ENCODE peak calls at places on chromosomes 13 and 19, in six cellular contexts. One of them, this sample, is unnamed.
A peak's percentile ranks its signal among the peaks of the same experiment; 100 is the strongest.

GRCh38 chr13:51643114-51643881 is 59.0 kb downstream of the WDFY2 start:
- DNase-seq in mammary epithelial cell: peak; percentile 86
- DNase-seq in PC-9: peak; percentile 70
- DNase-seq in astrocyte: peak; percentile 93
- DNase-seq in HCT116: no peak
- DNase-seq in PC-3: peak; percentile 83
- DNase-seq in this sample: no peak

GRCh38 chr19:7418575-7418974 is 69.8 kb downstream of the ARHGEF18 start:
- DNase-seq in HCT116: no peak
- DNase-seq in PC-3: no peak
- DNase-seq in mammary epithelial cell: no peak
- DNase-seq in astrocyte: no peak
- DNase-seq in PC-9: no peak
- DNase-seq in this sample: no peak

GRCh38 chr13:113448545-113448884 is 4.8 kb downstream of the ADPRHL1 start:
- DNase-seq in PC-3: peak; percentile 23
- DNase-seq in mammary epithelial cell: no peak
- DNase-seq in astrocyte: no peak
- DNase-seq in PC-9: peak; percentile 63
- DNase-seq in HCT116: peak; percentile 22
- DNase-seq in this sample: no peak

GRCh38 chr13:78958019-78958418 is 299.1 kb upstream of the OBI1 start:
- DNase-seq in PC-9: no peak
- DNase-seq in mammary epithelial cell: no peak
- DNase-seq in PC-3: no peak
- DNase-seq in astrocyte: no peak
- DNase-seq in HCT116: no peak
- DNase-seq in this sample: no peak

GRCh38 chr19:7751157-7751783 is 3.9 kb upstream of the CD209 start:
- DNase-seq in PC-3: peak; percentile 17
- DNase-seq in astrocyte: no peak
- DNase-seq in PC-9: peak; percentile 35
- DNase-seq in HCT116: no peak
- DNase-seq in mammary epithelial cell: peak; percentile 57
- DNase-seq in this sample: no peak

GRCh38 chr13:102839462-102839861 is 6.4 kb upstream of the ERCC5 start:
- DNase-seq in PC-3: no peak
- DNase-seq in mammary epithelial cell: no peak
- DNase-seq in PC-9: no peak
- DNase-seq in astrocyte: peak; percentile 8
- DNase-seq in HCT116: no peak
- DNase-seq in this sample: no peak

GRCh38 chr19:29526730-29527499 is 1.1 kb downstream of the VSTM2B start:
- DNase-seq in HCT116: no peak
- DNase-seq in PC-9: no peak
- DNase-seq in astrocyte: no peak
- DNase-seq in mammary epithelial cell: peak; percentile 5
- DNase-seq in PC-3: no peak
- DNase-seq in this sample: no peak

GRCh38 chr19:14177496-14178074 is 28.4 kb downstream of the ADGRL1 start:
- DNase-seq in HCT116: no peak
- DNase-seq in astrocyte: no peak
- DNase-seq in PC-9: no peak
- DNase-seq in mammary epithelial cell: no peak
- DNase-seq in PC-3: no peak
- DNase-seq in this sample: no peak

GRCh38 chr13:62320129-62320724 is 904.6 kb upstream of the PCDH20 start:
- DNase-seq in PC-9: no peak
- DNase-seq in mammary epithelial cell: peak; percentile 0
- DNase-seq in HCT116: peak; percentile 46
- DNase-seq in PC-3: peak; percentile 49
- DNase-seq in astrocyte: peak; percentile 33
- DNase-seq in this sample: no peak

GRCh38 chr13:94703721-94704314 is 8.5 kb downstream of the SOX21 start:
- DNase-seq in HCT116: no peak
- DNase-seq in PC-9: no peak
- DNase-seq in astrocyte: no peak
- DNase-seq in PC-3: no peak
- DNase-seq in mammary epithelial cell: no peak
- DNase-seq in this sample: peak; percentile 57
- TF ChIP-seq EZH2 in HCT116: no peak
- TF ChIP-seq EZH2 in PC-9: no peak
- TF ChIP-seq EZH2 in astrocyte: no peak
- TF ChIP-seq EZH2 in PC-3: no peak
- TF ChIP-seq EZH2 in mammary epithelial cell: no peak
- TF ChIP-seq EZH2 in this sample: peak; percentile 43

DNA sequence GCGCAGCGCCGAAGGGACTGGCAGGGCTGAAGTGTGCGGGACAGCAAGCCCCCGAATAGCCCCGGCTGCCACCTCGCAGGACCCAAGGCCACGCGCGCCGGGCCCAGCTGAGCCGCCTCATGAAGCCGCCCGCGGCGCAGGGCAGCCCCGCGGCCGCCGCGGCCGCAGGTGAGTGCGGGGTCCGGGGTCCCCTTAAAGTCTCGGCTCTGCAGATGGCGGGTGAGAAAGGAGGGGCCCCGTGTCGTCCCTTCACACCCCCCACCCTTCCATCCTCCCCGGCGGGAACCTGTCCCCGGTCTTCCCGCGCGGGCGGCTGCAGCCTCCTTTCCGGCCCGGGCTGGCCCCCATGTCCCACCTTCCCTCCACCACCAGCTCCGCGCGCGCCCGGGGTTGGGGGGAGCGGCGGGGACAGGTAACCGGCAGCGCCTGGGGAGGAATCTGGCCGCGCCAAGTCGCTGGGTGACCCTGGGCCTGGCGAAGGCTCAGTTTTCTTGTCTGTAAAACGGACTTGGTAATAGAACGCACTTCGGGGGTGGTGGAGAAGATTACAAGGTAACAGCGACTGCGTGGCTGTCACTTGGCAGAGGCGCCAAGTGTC is 338 bp downstream of the RGCC start:
- DNase-seq in PC-3: no peak
- DNase-seq in mammary epithelial cell: no peak
- DNase-seq in HCT116: no peak
- DNase-seq in PC-9: no peak
- DNase-seq in astrocyte: no peak
- DNase-seq in this sample: peak; percentile 62
- TF ChIP-seq EZH2 in PC-3: no peak
- TF ChIP-seq EZH2 in mammary epithelial cell: no peak
- TF ChIP-seq EZH2 in HCT116: no peak
- TF ChIP-seq EZH2 in PC-9: no peak
- TF ChIP-seq EZH2 in astrocyte: peak; percentile 4
- TF ChIP-seq EZH2 in this sample: no peak

DNA sequence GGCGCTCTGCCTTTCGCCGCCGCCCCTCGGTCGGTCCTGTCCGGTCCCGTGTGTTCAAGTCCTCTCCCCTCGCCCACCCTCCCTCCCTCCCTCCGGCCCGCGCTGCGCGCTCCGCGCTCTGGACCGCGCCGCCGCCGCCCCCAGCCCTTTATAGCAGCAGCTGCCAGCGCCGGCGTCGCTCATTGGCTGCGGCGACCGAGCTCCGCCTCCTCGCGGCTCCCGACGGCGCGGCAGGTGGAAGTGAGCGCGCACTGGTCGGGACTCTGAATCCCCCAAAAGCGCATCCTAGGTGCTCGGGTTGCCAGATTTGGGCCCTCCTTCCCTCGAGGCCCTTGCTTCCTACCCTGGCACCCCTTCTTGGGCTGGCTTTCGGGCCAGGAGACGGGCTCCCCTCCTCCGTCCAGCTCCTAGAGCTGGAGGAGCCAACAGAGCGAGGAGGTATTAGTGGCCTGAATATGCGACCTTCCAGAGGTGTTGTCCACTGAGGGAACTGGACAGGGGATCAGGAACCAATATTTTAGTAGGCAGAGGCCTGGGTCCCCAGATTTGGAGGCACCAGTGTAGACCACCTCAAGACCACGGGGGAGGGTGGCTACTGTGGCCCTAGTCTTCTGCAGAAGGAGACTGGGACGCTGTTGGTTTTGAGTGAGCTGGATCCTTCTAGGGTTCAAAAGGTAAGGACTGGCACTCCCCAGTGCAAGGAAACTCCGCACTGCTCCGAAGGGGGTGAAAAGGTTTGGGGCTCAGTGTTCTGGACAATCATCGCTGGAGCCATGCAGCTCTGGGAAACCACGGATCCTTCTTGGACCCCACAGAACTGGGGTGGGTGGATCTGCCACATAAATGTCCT is at the start of gene ELAVL3:
- DNase-seq in PC-3: no peak
- DNase-seq in astrocyte: no peak
- DNase-seq in mammary epithelial cell: no peak
- DNase-seq in PC-9: no peak
- DNase-seq in HCT116: no peak
- DNase-seq in this sample: no peak
- TF ChIP-seq EZH2 in PC-3: no peak
- TF ChIP-seq EZH2 in astrocyte: peak; percentile 19
- TF ChIP-seq EZH2 in mammary epithelial cell: peak; percentile 67
- TF ChIP-seq EZH2 in PC-9: no peak
- TF ChIP-seq EZH2 in HCT116: no peak
- TF ChIP-seq EZH2 in this sample: no peak

GRCh38 chr19:5293607-5294089 is 47.0 kb downstream of the PTPRS start:
- DNase-seq in PC-3: peak; percentile 39
- DNase-seq in HCT116: no peak
- DNase-seq in PC-9: no peak
- DNase-seq in astrocyte: peak; percentile 19
- DNase-seq in mammary epithelial cell: no peak
- DNase-seq in this sample: peak; percentile 86
- TF ChIP-seq EZH2 in PC-3: no peak
- TF ChIP-seq EZH2 in HCT116: no peak
- TF ChIP-seq EZH2 in PC-9: no peak
- TF ChIP-seq EZH2 in astrocyte: no peak
- TF ChIP-seq EZH2 in mammary epithelial cell: no peak
- TF ChIP-seq EZH2 in this sample: no peak

GRCh38 chr19:3034194-3034844 is 5.2 kb upstream of the TLE2 start:
- DNase-seq in HCT116: no peak
- DNase-seq in PC-9: no peak
- DNase-seq in astrocyte: peak; percentile 25
- DNase-seq in mammary epithelial cell: no peak
- DNase-seq in PC-3: no peak
- DNase-seq in this sample: no peak
- TF ChIP-seq EZH2 in HCT116: no peak
- TF ChIP-seq EZH2 in PC-9: no peak
- TF ChIP-seq EZH2 in astrocyte: no peak
- TF ChIP-seq EZH2 in mammary epithelial cell: no peak
- TF ChIP-seq EZH2 in PC-3: no peak
- TF ChIP-seq EZH2 in this sample: no peak

GRCh38 chr19:39247701-39248664 is 673 bp downstream of the IFNL4 start:
- DNase-seq in mammary epithelial cell: no peak
- DNase-seq in PC-3: no peak
- DNase-seq in PC-9: no peak
- DNase-seq in HCT116: no peak
- DNase-seq in astrocyte: no peak
- DNase-seq in this sample: peak; percentile 69
- TF ChIP-seq EZH2 in mammary epithelial cell: peak; percentile 50
- TF ChIP-seq EZH2 in PC-3: no peak
- TF ChIP-seq EZH2 in PC-9: no peak
- TF ChIP-seq EZH2 in HCT116: no peak
- TF ChIP-seq EZH2 in astrocyte: peak; percentile 91
- TF ChIP-seq EZH2 in this sample: peak; percentile 96

DNA sequence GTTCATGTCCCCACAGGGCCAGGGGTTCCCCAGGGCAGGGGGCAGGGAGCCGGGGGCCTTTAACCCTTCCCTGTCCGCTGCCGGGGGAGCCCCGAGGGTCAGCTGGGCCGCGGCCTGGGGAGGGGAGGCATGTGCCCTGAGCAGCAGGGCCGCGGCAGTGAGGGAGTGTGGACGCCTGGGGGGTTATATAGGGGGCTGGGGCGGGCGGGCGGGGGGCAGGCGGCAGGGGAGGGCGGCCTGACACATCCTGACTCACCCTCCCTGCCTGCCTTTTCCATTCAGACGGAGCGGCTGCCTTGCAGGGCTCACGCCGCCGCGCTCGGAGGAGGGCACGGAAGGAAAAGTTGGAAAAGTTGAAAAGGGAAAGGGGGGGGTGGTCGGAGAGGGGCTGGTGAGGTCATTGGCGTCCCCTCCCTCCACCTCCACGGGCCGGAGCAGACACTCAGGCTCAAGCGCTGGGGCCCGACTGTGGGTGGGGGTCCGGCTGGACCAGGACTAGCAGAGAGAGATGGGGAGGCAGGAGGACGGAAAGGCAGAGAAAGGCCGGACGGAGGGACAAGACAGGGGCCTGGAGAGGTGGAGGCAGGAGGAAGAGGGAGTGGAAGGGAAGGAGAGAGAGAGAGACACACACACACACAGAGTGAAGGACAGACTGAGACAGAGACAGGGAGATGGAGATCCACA is at the start of gene IL11:
- DNase-seq in PC-3: peak; percentile 63
- DNase-seq in HCT116: no peak
- DNase-seq in astrocyte: peak; percentile 57
- DNase-seq in mammary epithelial cell: no peak
- DNase-seq in PC-9: no peak
- DNase-seq in this sample: no peak
- TF ChIP-seq EZH2 in PC-3: no peak
- TF ChIP-seq EZH2 in HCT116: no peak
- TF ChIP-seq EZH2 in astrocyte: no peak
- TF ChIP-seq EZH2 in mammary epithelial cell: no peak
- TF ChIP-seq EZH2 in PC-9: no peak
- TF ChIP-seq EZH2 in this sample: peak; percentile 25